ENCODE peak calls at places on chromosomes 5 and 9, in nine cellular contexts. M is OCI-LY7; A is nucleus accumbens; S is PC-9; T is HTR-8/SVneo; H is tibial artery; P is ACHN; N is stimulated activated CD4-positive, alpha-beta T cell treated with anti-CD3 and anti-CD28 coated beads, Interleukin-1b, Interleukin-23, amount 100 ng/mL, for 4 hours; R is RWPE1. C is an unnamed sample.

GRCh38 chr9:105425817-105426433 is 21.9 kb upstream of the FSD1L start:
- DNase-seq in R (peak), H (no peak), A (no peak), M (peak), T (peak), S (no peak), P (peak), N (no peak), C (peak)

GRCh38 chr5:77012601-77013000 is 17.6 kb upstream of the AGGF1 start:
- DNase-seq in N (no peak), A (no peak), M (no peak), T (no peak), P (no peak), H (no peak), S (peak), R (peak), C (no peak)

GRCh38 chr5:124059200-124059599 is 547.2 kb downstream of the CSNK1G3 start:
- DNase-seq in R (peak), N (no peak), M (no peak), P (no peak), A (no peak), H (no peak), S (no peak), T (no peak), C (peak)

GRCh38 chr5:83450183-83450839 is 21.2 kb upstream of the VCAN start:
- DNase-seq in A (no peak), R (no peak), M (no peak), H (no peak), P (no peak), T (no peak), S (no peak), N (no peak), C (peak)

GRCh38 chr9:94913550-94913949 is 187.1 kb downstream of the AOPEP start:
- DNase-seq in S (no peak), M (no peak), H (no peak), T (no peak), A (no peak), P (no peak), R (no peak), N (no peak), C (peak)

GRCh38 chr5:10896016-10896415 is 135.0 kb upstream of the DAP start:
- DNase-seq in A (no peak), S (no peak), P (no peak), R (no peak), T (no peak), N (no peak), M (no peak), H (no peak), C (peak)

GRCh38 chr9:74960548-74960947 is 7.8 kb upstream of the C9orf40 start:
- DNase-seq in S (peak), T (no peak), P (no peak), R (peak), A (no peak), M (no peak), H (no peak), N (no peak), C (no peak)

GRCh38 chr5:171891595-171891994 is 106.0 kb downstream of the SMIM23 start:
- DNase-seq in R (no peak), M (no peak), N (no peak), H (no peak), T (no peak), S (no peak), A (no peak), P (no peak), C (no peak)

GRCh38 chr5:181198905-181199519 is 6.0 kb downstream of the TRIM7 start:
- DNase-seq in R (no peak), N (no peak), S (no peak), H (no peak), A (no peak), T (no peak), P (no peak), M (no peak), C (no peak)

GRCh38 chr5:88675159-88675757 is 207.7 kb downstream of the MEF2C start:
- DNase-seq in P (no peak), M (peak), A (no peak), H (no peak), T (no peak), S (no peak), N (no peak), R (no peak), C (peak)

GRCh38 chr5:17288570-17288969 is 71.1 kb downstream of the BASP1 start:
- DNase-seq in M (no peak), S (no peak), A (no peak), H (no peak), R (no peak), T (no peak), N (no peak), P (no peak), C (no peak)

GRCh38 chr9:98875536-98875935 is 68.1 kb downstream of the GALNT12 start:
- DNase-seq in R (no peak), M (no peak), A (no peak), P (no peak), S (no peak), N (no peak), T (no peak), H (no peak), C (no peak)

GRCh38 chr5:39459091-39459490 is 34.3 kb upstream of the DAB2 start:
- DNase-seq in S (no peak), A (no peak), P (no peak), R (no peak), T (no peak), M (no peak), N (no peak), H (no peak), C (no peak)

GRCh38 chr9:25481377-25481776 is 196.9 kb downstream of the TUSC1 start:
- DNase-seq in A (no peak), M (no peak), R (no peak), T (no peak), N (no peak), S (no peak), P (no peak), H (no peak), C (peak)

GRCh38 chr9:127927457-127928231 is 2.9 kb downstream of the PIP5KL1 start:
- DNase-seq in H (no peak), M (peak), P (no peak), S (no peak), R (peak), A (no peak), T (no peak), N (peak), C (peak)

GRCh38 chr5:138346889-138347288 is 5.6 kb upstream of the KDM3B start:
- DNase-seq in H (no peak), M (no peak), S (no peak), P (no peak), N (no peak), T (no peak), R (no peak), A (no peak), C (no peak)

GRCh38 chr9:34996181-34996904 is 6.8 kb downstream of the DNAJB5 start:
- DNase-seq in M (no peak), S (no peak), T (no peak), A (no peak), N (no peak), P (no peak), H (no peak), R (no peak), C (no peak)

GRCh38 chr5:178285399-178286225 is 53.0 kb upstream of the PHYKPL start:
- DNase-seq in N (no peak), M (no peak), H (peak), A (no peak), R (no peak), T (no peak), P (no peak), S (no peak), C (no peak)

GRCh38 chr9:69249337-69249736 is 75.3 kb downstream of the TJP2 start:
- DNase-seq in P (no peak), T (no peak), H (no peak), N (no peak), S (no peak), A (no peak), R (peak), M (no peak), C (peak)

GRCh38 chr5:14400611-14401010 is 181.0 kb upstream of the OTULINL start:
- DNase-seq in H (no peak), T (no peak), M (no peak), S (no peak), R (no peak), N (no peak), P (no peak), A (no peak), C (no peak)

GRCh38 chr9:81902601-81903000 is 25.6 kb upstream of the SPATA31D4 start:
- DNase-seq in N (no peak), T (no peak), S (no peak), A (no peak), P (no peak), R (peak), M (no peak), H (no peak), C (no peak)

GRCh38 chr9:111691686-111692329 is 30.4 kb downstream of the GNG10 start:
- DNase-seq in H (no peak), S (peak), A (no peak), P (peak), N (no peak), T (peak), M (peak), R (peak), C (peak)

GRCh38 chr5:32541241-32541640 is 44.1 kb upstream of the SUB1 start:
- DNase-seq in H (no peak), S (no peak), P (no peak), T (no peak), A (no peak), R (no peak), M (no peak), N (no peak), C (peak)

GRCh38 chr9:115117999-115118470 is at the start of gene TNC:
- DNase-seq in S (no peak), M (no peak), T (peak), R (peak), P (peak), A (peak), H (peak), N (peak), C (peak)

GRCh38 chr5:9892696-9893095 is 262.5 kb upstream of the TAS2R1 start:
- DNase-seq in M (no peak), S (no peak), T (no peak), P (no peak), R (no peak), N (no peak), A (no peak), H (no peak), C (no peak)

GRCh38 chr5:138936225-138936967 is 61.3 kb upstream of the LRRTM2 start:
- DNase-seq in H (no peak), T (no peak), M (no peak), R (no peak), P (no peak), A (no peak), S (no peak), N (no peak), C (no peak)